ENCODE peak calls at places on chromosomes 3 and 15, in seven cellular contexts. K is adrenal gland, S is tibial artery, U is cardiac muscle cell, N is choroid plexus epithelial cell, C is BE2C, W is endodermal cell. P is an unnamed sample.

GRCh38 chr3:42815826-42816225 is 6.6 kb downstream of the ACKR2 start:
- DNase-seq in C (no peak), U (peak; percentile 18), K (no peak), S (no peak), W (no peak), N (no peak), P (no peak)

GRCh38 chr3:109355625-109356441 is 18.5 kb upstream of the DPPA4 start:
- DNase-seq in K (no peak), W (peak; percentile 89), N (no peak), U (no peak), C (no peak), S (no peak), P (no peak)

GRCh38 chr3:34843479-34843870 is 795.9 kb upstream of the ARPP21 start:
- DNase-seq in N (peak; percentile 12), C (no peak), K (no peak), U (no peak), S (no peak), W (no peak), P (no peak)

GRCh38 chr3:89098964-89099585 is 8.3 kb upstream of the EPHA3 start:
- DNase-seq in U (peak; percentile 74), N (peak; percentile 84), C (peak; percentile 48), K (peak; percentile 56), S (peak; percentile 32), W (peak; percentile 85), P (no peak)

GRCh38 chr3:45132568-45133211 is 13.5 kb downstream of the CDCP1 start:
- DNase-seq in C (no peak), W (no peak), U (no peak), S (no peak), N (no peak), K (no peak), P (no peak)

GRCh38 chr15:83943849-83944404 is 290.0 kb downstream of the ADAMTSL3 start:
- DNase-seq in C (no peak), N (peak; percentile 91), W (no peak), K (no peak), U (no peak), S (no peak), P (no peak)

GRCh38 chr3:133670525-133670995 is 8.8 kb upstream of the TOPBP1 start:
- DNase-seq in C (no peak), S (no peak), W (no peak), N (no peak), U (no peak), K (no peak), P (no peak)

GRCh38 chr3:159911011-159911663 is 77.5 kb upstream of the IL12A start:
- DNase-seq in C (no peak), U (no peak), N (peak; percentile 31), S (no peak), K (no peak), W (no peak), P (no peak)

GRCh38 chr3:30625541-30626438 is 19.4 kb downstream of the TGFBR2 start:
- DNase-seq in C (no peak), S (no peak), U (no peak), N (peak; percentile 92), K (no peak), W (no peak), P (peak; percentile 98)

GRCh38 chr3:32951410-32951811 is at the start of gene CCR4:
- DNase-seq in U (no peak), K (no peak), C (no peak), S (no peak), W (no peak), N (no peak), P (no peak)

GRCh38 chr3:16240229-16241023 is 24.3 kb downstream of the DPH3 start:
- DNase-seq in N (peak; percentile 82), S (no peak), U (no peak), W (no peak), C (no peak), K (peak; percentile 58), P (no peak)

GRCh38 chr3:144011251-144011799 is 39.7 kb downstream of the DIPK2A start:
- DNase-seq in N (peak; percentile 28), S (no peak), K (no peak), C (no peak), W (no peak), U (no peak), P (no peak)

GRCh38 chr3:187737401-187738088 is 7.7 kb downstream of the BCL6 start:
- DNase-seq in S (peak; percentile 74), K (peak; percentile 85), W (peak; percentile 82), N (peak; percentile 84), C (peak; percentile 44), U (peak; percentile 49), P (no peak)

GRCh38 chr3:160180581-160181216 is 44.5 kb upstream of the C3orf80 start:
- DNase-seq in C (no peak), U (no peak), N (peak; percentile 9), S (no peak), K (no peak), W (no peak), P (no peak)

GRCh38 chr15:89104172-89104564 is 15.9 kb downstream of the ABHD2 start:
- DNase-seq in U (no peak), N (peak; percentile 69), S (peak; percentile 81), C (no peak), K (peak; percentile 45), W (no peak), P (no peak)

GRCh38 chr3:150168694-150169093 is 198.0 kb upstream of the PFN2 start:
- DNase-seq in N (no peak), K (peak; percentile 81), W (no peak), U (peak; percentile 28), S (peak; percentile 41), C (no peak), P (no peak)

GRCh38 chr3:134355416-134355815 is 18.8 kb downstream of the AMOTL2 start:
- DNase-seq in U (no peak), K (no peak), N (no peak), S (peak; percentile 7), W (peak; percentile 53), C (no peak), P (no peak)

GRCh38 chr3:195031574-195032003 is 239.4 kb downstream of the XXYLT1 start:
- DNase-seq in N (no peak), U (no peak), S (no peak), W (peak; percentile 50), C (no peak), K (no peak), P (no peak)

GRCh38 chr3:195028877-195029606 is 241.9 kb downstream of the XXYLT1 start:
- DNase-seq in C (no peak), K (no peak), U (no peak), W (no peak), S (no peak), N (no peak), P (no peak)

GRCh38 chr3:195032955-195033354 is 238.0 kb downstream of the XXYLT1 start:
- DNase-seq in U (no peak), S (no peak), K (no peak), W (peak; percentile 40), C (no peak), N (no peak), P (no peak)

GRCh38 chr3:195032106-195032759 is 238.7 kb downstream of the XXYLT1 start:
- DNase-seq in K (no peak), W (peak; percentile 46), U (peak; percentile 68), N (no peak), C (no peak), S (no peak), P (no peak)

GRCh38 chr3:195030791-195031321 is 240.1 kb downstream of the XXYLT1 start:
- DNase-seq in U (no peak), N (peak; percentile 58), W (peak; percentile 47), S (no peak), C (peak; percentile 49), K (peak; percentile 36), P (no peak)
- TF ChIP-seq CTCF in U (no peak), N (no peak), W (no peak), S (no peak), C (no peak), K (no peak), P (no peak)

GRCh38 chr15:49415638-49416037 is 7.4 kb upstream of the FGF7 start:
- DNase-seq in U (no peak), S (no peak), C (no peak), N (peak; percentile 89), K (no peak), W (no peak), P (no peak)

GRCh38 chr15:49412821-49413220 is 10.2 kb upstream of the FGF7 start:
- DNase-seq in C (no peak), S (no peak), U (no peak), N (no peak), W (no peak), K (no peak), P (no peak)

GRCh38 chr15:49418811-49419210 is 4.2 kb upstream of the FGF7 start:
- DNase-seq in N (no peak), K (no peak), U (no peak), S (no peak), W (no peak), C (no peak), P (no peak)

GRCh38 chr15:49410660-49411059 is 12.4 kb upstream of the FGF7 start:
- DNase-seq in S (no peak), N (no peak), C (no peak), K (no peak), U (no peak), W (no peak), P (no peak)

DNA sequence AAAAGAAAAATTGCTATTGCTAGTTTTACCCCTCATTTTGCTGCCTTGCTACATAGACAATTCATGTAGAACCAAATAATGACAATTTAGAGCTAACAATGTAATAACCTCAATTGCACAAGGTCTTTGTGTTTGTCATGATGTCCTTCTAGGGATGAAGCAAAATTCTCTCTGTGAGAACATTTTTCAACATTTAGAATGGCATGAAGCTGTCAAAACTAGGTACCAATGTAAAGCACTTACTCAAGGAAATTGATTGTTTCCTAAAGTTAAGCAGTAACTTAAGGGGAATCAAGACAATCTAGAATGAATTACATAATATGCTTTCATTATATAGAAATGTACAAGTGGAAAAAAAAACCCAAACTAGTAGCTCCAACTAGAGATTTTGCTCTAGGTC is 7.9 kb upstream of the FGF7 start:
- DNase-seq in N (no peak), K (no peak), S (no peak), W (no peak), U (no peak), C (no peak), P (no peak)
- H3K4me3 ChIP-seq in N (no peak overlapping the region), K (no peak overlapping the region), S (no peak overlapping the region), W (no peak overlapping the region), U (no peak overlapping the region), C (no peak overlapping the region), P (no peak overlapping the region)

GRCh38 chr15:69749797-69750196 is 297.2 kb downstream of the RPLP1 start:
- DNase-seq in U (no peak), C (no peak), S (no peak), W (no peak), N (no peak), K (no peak), P (no peak)
- TF ChIP-seq CTCF in U (peak; percentile 26), C (peak; percentile 35), S (no peak), W (peak; percentile 37), N (peak; percentile 53), K (peak; percentile 7), P (peak; percentile 54)

GRCh38 chr3:58011580-58011979 is 3.4 kb downstream of the FLNB start:
- DNase-seq in C (no peak), N (no peak), W (peak; percentile 18), U (no peak), K (no peak), S (no peak), P (no peak)
- H3K4me3 ChIP-seq in C (no peak overlapping the region), N (no peak overlapping the region), W (peak overlapping the region; percentile 94), U (no peak overlapping the region), K (no peak overlapping the region), S (peak overlapping the region; percentile 87), P (peak overlapping the region; percentile 100)

DNA sequence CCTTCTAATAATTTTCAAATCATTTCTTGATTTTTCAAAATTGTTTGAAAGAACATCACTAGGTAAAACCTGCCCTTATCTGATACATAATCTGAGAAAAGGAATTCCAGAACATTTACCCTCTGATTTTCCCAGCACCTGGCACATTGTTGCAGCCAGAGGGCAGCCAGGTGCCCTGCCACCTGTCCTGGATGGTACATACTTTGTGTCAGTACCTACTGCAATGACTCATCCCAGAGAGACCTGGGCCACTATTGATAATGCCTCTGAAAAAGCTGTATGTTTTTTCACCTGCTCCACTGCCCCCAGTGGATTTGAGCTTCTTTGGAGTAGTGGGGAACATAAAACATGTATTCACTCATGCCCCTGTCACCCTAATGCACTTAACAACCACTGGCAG is 648.9 kb upstream of the GBE1 start:
- DNase-seq in U (no peak), N (no peak), K (no peak), S (no peak), C (no peak), W (no peak), P (no peak)
- TF ChIP-seq CTCF in U (no peak), N (no peak), K (no peak), S (no peak), C (no peak), W (peak; percentile 49), P (no peak)